ENCODE peak calls at places on chromosome 1, in ten cellular contexts. B is transverse colon, T is sigmoid colon, Q is tibial nerve, K is H1, S is ovary, P is HepG2, I is suprapubic skin, Y is SK-N-SH, R is K562. H is an unnamed sample.
A peak's percentile ranks its signal among the peaks of the same experiment; 100 is the strongest.

GRCh38 chr1:233459968-233460367 is 132.4 kb downstream of the MAP3K21 start:
- DNase-seq in B (no peak), T (no peak), Q (no peak), K (no peak), S (no peak), P (no peak), I (no peak), Y (no peak), R (no peak), H (no peak)

GRCh38 chr1:223156343-223156742 is 13.3 kb upstream of the TLR5 start:
- DNase-seq in B (no peak), T (no peak), Q (no peak), K (no peak), S (no peak), P (no peak), I (no peak), Y (peak; percentile 24), R (no peak), H (no peak)

GRCh38 chr1:61289232-61289967 is 207.0 kb downstream of the NFIA start:
- DNase-seq in B (no peak), T (no peak), Q (no peak), K (no peak), S (no peak), P (no peak), I (no peak), Y (no peak), R (no peak), H (no peak)

GRCh38 chr1:58778593-58778992 is 5.3 kb downstream of the JUN start:
- DNase-seq in B (no peak), T (no peak), Q (no peak), K (no peak), S (no peak), P (no peak), I (no peak), Y (no peak), R (no peak), H (no peak)

GRCh38 chr1:162197615-162198497 is 128.4 kb downstream of the NOS1AP start:
- DNase-seq in B (no peak), T (no peak), Q (no peak), K (no peak), S (no peak), P (peak; percentile 62), I (no peak), Y (no peak), R (no peak), H (no peak)

GRCh38 chr1:155007253-155007828 is 4.7 kb downstream of the ZBTB7B start:
- DNase-seq in B (peak; percentile 91), T (no peak), Q (no peak), K (no peak), S (peak; percentile 53), P (no peak), I (no peak), Y (no peak), R (no peak), H (peak; percentile 86)

GRCh38 chr1:41762251-41762650 is 156.5 kb downstream of the HIVEP3 start:
- DNase-seq in B (no peak), T (no peak), Q (no peak), K (no peak), S (no peak), P (no peak), I (no peak), Y (no peak), R (no peak), H (no peak)

GRCh38 chr1:66262233-66262632 is 271.7 kb upstream of the SGIP1 start:
- DNase-seq in B (peak; percentile 49), T (no peak), Q (no peak), K (no peak), S (no peak), P (no peak), I (peak; percentile 74), Y (no peak), R (no peak), H (no peak)

GRCh38 chr1:23100074-23100748 is 68.4 kb downstream of the LUZP1 start:
- DNase-seq in B (no peak), T (peak; percentile 76), Q (no peak), K (no peak), S (no peak), P (peak; percentile 44), I (peak; percentile 81), Y (peak; percentile 15), R (no peak), H (peak; percentile 30)

GRCh38 chr1:117821782-117822447 is 107.5 kb downstream of the GDAP2 start:
- DNase-seq in B (peak; percentile 19), T (peak; percentile 82), Q (no peak), K (no peak), S (no peak), P (peak; percentile 87), I (no peak), Y (no peak), R (peak; percentile 76), H (peak; percentile 51)

GRCh38 chr1:203424861-203425667 is 50.5 kb upstream of the PRELP start:
- DNase-seq in B (no peak), T (no peak), Q (no peak), K (no peak), S (no peak), P (no peak), I (no peak), Y (peak; percentile 33), R (no peak), H (no peak)

GRCh38 chr1:203364013-203364730 is 13.2 kb upstream of the FMOD start:
- DNase-seq in B (peak; percentile 51), T (no peak), Q (no peak), K (no peak), S (peak; percentile 57), P (no peak), I (no peak), Y (peak; percentile 72), R (peak; percentile 59), H (peak; percentile 46)

GRCh38 chr1:218521414-218522169 is 176.5 kb downstream of the TGFB2 start:
- DNase-seq in B (peak; percentile 48), T (peak; percentile 76), Q (peak; percentile 21), K (peak; percentile 5), S (no peak), P (peak; percentile 45), I (no peak), Y (no peak), R (peak; percentile 73), H (peak; percentile 63)

GRCh38 chr1:220089650-220090556 is at the start of gene BPNT1:
- DNase-seq in B (peak; percentile 99), T (peak; percentile 96), Q (peak; percentile 87), K (peak; percentile 94), S (peak; percentile 95), P (peak; percentile 94), I (peak; percentile 94), Y (peak; percentile 85), R (peak; percentile 98), H (peak; percentile 99)
- TF ChIP-seq CTCF in B (no peak), T (no peak), Q (no peak), K (no peak), S (no peak), P (no peak), I (no peak), Y (peak; percentile 19), R (no peak), H (no peak)

GRCh38 chr1:3066250-3066711 is 2.7 kb upstream of the PRDM16 start:
- DNase-seq in B (peak; percentile 6), T (peak; percentile 58), Q (no peak), K (no peak), S (peak; percentile 49), P (peak; percentile 59), I (peak; percentile 55), Y (peak; percentile 71), R (peak; percentile 20), H (peak; percentile 81)
- H3K27me3 ChIP-seq in B (peaks cover 94% of the 10 kb centered on the region), T (peaks cover 93% of the 10 kb centered on the region), Q (peaks cover 80% of the 10 kb centered on the region), K (peaks cover 89% of the 10 kb centered on the region), S (peaks cover 8% of the 10 kb centered on the region), P (peaks cover 32% of the 10 kb centered on the region), I (peaks cover 97% of the 10 kb centered on the region), Y (peaks cover 53% of the 10 kb centered on the region), R (peaks cover 15% of the 10 kb centered on the region), H (peaks cover 28% of the 10 kb centered on the region)

DNA sequence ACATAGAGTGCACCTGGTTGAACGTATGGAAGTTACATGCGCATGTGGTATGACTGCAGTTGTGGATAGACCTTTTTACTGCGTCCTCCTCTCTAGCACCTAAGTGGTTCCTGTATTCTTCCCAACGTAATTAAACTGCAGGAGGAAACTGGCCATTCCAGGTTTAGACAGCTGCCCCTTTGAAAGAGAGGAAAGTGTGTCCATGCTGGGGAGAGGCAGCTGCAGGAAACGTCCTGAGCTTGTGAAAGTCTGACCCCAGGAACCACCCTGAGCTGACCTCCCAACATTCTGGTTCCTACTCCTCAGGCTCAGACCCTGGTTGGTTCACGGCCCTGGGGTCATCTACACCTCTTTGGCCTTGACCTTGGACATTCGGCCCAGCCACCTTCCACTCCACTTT is 309.3 kb downstream of the DISC1 start:
- DNase-seq in B (no peak), T (no peak), Q (no peak), K (no peak), S (no peak), P (no peak), I (no peak), Y (no peak), R (no peak), H (no peak)
- TF ChIP-seq EP300 in B (no peak), T (no peak), Q (no peak), K (no peak), S (no peak), P (no peak), I (no peak), Y (no peak), R (no peak), H (no peak)

GRCh38 chr1:222126052-222126451 is 384.2 kb upstream of the DUSP10 start:
- DNase-seq in B (no peak), T (no peak), Q (no peak), K (no peak), S (no peak), P (no peak), I (no peak), Y (no peak), R (no peak), H (no peak)

GRCh38 chr1:222127096-222127495 is 385.2 kb upstream of the DUSP10 start:
- DNase-seq in B (no peak), T (no peak), Q (no peak), K (no peak), S (no peak), P (no peak), I (no peak), Y (no peak), R (no peak), H (no peak)

GRCh38 chr1:222129041-222129440 is 387.2 kb upstream of the DUSP10 start:
- DNase-seq in B (no peak), T (no peak), Q (no peak), K (no peak), S (no peak), P (no peak), I (no peak), Y (no peak), R (no peak), H (no peak)

GRCh38 chr1:222127526-222128152 is 385.8 kb upstream of the DUSP10 start:
- DNase-seq in B (no peak), T (no peak), Q (no peak), K (no peak), S (no peak), P (no peak), I (no peak), Y (no peak), R (no peak), H (no peak)

GRCh38 chr1:222124602-222125001 is 382.7 kb upstream of the DUSP10 start:
- DNase-seq in B (no peak), T (no peak), Q (no peak), K (no peak), S (no peak), P (no peak), I (no peak), Y (no peak), R (peak; percentile 4), H (no peak)
- TF ChIP-seq CTCF in B (peak; percentile 15), T (no peak), Q (no peak), K (peak; percentile 59), S (no peak), P (peak; percentile 54), I (no peak), Y (peak; percentile 33), R (no peak), H (no peak)